ENCODE peak calls at places on chromosome 2, in five cellular contexts. Y, R, A, C and Z are unnamed samples.

GRCh38 chr2:62201307-62201706 is 5.4 kb downstream of the B3GNT2 start:
- DNase-seq in Y (peak), R (no peak), A (no peak), C (no peak), Z (peak)

GRCh38 chr2:197555467-197555866 is 39.6 kb downstream of the MOB4 start:
- DNase-seq in Y (no peak), R (no peak), A (no peak), C (no peak), Z (no peak)

GRCh38 chr2:218186876-218187649 is 20.3 kb upstream of the CXCR1 start:
- DNase-seq in Y (no peak), R (no peak), A (no peak), C (no peak), Z (no peak)

GRCh38 chr2:103788346-103788745 is 1026.5 kb downstream of the TMEM182 start:
- DNase-seq in Y (no peak), R (peak), A (no peak), C (no peak), Z (no peak)

GRCh38 chr2:144943986-144944385 is 424.1 kb upstream of the ZEB2 start:
- DNase-seq in Y (no peak), R (peak), A (no peak), C (no peak), Z (no peak)

GRCh38 chr2:232418466-232419244 is 12.0 kb downstream of the ALPG start:
- DNase-seq in Y (peak), R (no peak), A (no peak), C (no peak), Z (no peak)

GRCh38 chr2:16254356-16254965 is 314.1 kb downstream of the MYCN start:
- DNase-seq in Y (no peak), R (no peak), A (no peak), C (no peak), Z (no peak)

GRCh38 chr2:41703123-41703522 is 344.7 kb upstream of the PKDCC start:
- DNase-seq in Y (no peak), R (no peak), A (no peak), C (no peak), Z (no peak)

GRCh38 chr2:137924019-137924418 is 40.3 kb upstream of the HNMT start:
- DNase-seq in Y (no peak), R (no peak), A (no peak), C (no peak), Z (no peak)

GRCh38 chr2:73981081-73981968 is 3.4 kb upstream of the TET3 start:
- DNase-seq in Y (no peak), R (no peak), A (no peak), C (peak), Z (no peak)

GRCh38 chr2:176126929-176127768 is 2.4 kb upstream of the HOXD8 start:
- DNase-seq in Y (peak), R (peak), A (no peak), C (peak), Z (peak)

GRCh38 chr2:100107911-100108647 is 34.3 kb downstream of the AFF3 start:
- DNase-seq in Y (no peak), R (no peak), A (no peak), C (no peak), Z (no peak)

GRCh38 chr2:24577481-24577880 is 86.4 kb downstream of the NCOA1 start:
- DNase-seq in Y (no peak), R (no peak), A (no peak), C (no peak), Z (no peak)

GRCh38 chr2:23803965-23804542 is 122.9 kb downstream of the ATAD2B start:
- DNase-seq in Y (no peak), R (peak), A (peak), C (no peak), Z (no peak)

GRCh38 chr2:48249631-48250473 is 280.1 kb upstream of the STON1 start:
- DNase-seq in Y (no peak), R (peak), A (no peak), C (no peak), Z (no peak)

GRCh38 chr2:197134206-197134605 is 176.4 kb downstream of the ANKRD44 start:
- DNase-seq in Y (no peak), R (no peak), A (no peak), C (no peak), Z (no peak)

GRCh38 chr2:217731805-217732204 is 271.0 kb downstream of the TNS1 start:
- DNase-seq in Y (no peak), R (no peak), A (no peak), C (no peak), Z (no peak)

GRCh38 chr2:209958016-209958415 is 44.4 kb upstream of the RPE start:
- DNase-seq in Y (no peak), R (no peak), A (no peak), C (no peak), Z (no peak)

GRCh38 chr2:393711-394696 is 106.1 kb upstream of the ALKAL2 start:
- DNase-seq in Y (no peak), R (peak), A (peak), C (peak), Z (peak)

GRCh38 chr2:20578266-20578894 is 72.5 kb downstream of the HS1BP3 start:
- DNase-seq in Y (no peak), R (no peak), A (no peak), C (no peak), Z (no peak)

GRCh38 chr2:170819941-170820646 is 3.4 kb downstream of the GAD1 start:
- DNase-seq in Y (no peak), R (no peak), A (no peak), C (no peak), Z (no peak)